ENCODE peak calls at places on chromosomes 4 and X, in six cellular contexts. N, K, I, A, L and U are unnamed samples.

GRCh38 chr4:182265881-182266280 is 22.7 kb downstream of the TENM3 start:
- DNase-seq in N (peak), K (no peak), I (no peak), A (no peak), L (no peak), U (no peak)

GRCh38 chr4:906311-907102 is 25.6 kb downstream of the GAK start:
- DNase-seq in N (no peak), K (no peak), I (no peak), A (no peak), L (no peak), U (no peak)

GRCh38 chr4:71184195-71184781 is 154.5 kb upstream of the SLC4A4 start:
- DNase-seq in N (peak), K (peak), I (peak), A (peak), L (no peak), U (peak)

GRCh38 chrX:34629572-34629971 is 27.5 kb downstream of the TMEM47 start:
- DNase-seq in N (no peak), K (no peak), I (no peak), A (no peak), L (no peak), U (no peak)

GRCh38 chrX:101483705-101484104 is 1.6 kb upstream of the ARMCX4 start:
- DNase-seq in N (peak), K (no peak), I (no peak), A (no peak), L (no peak), U (no peak)

GRCh38 chr4:118034061-118034785 is at the start of gene NDST3:
- DNase-seq in N (peak), K (peak), I (peak), A (peak), L (no peak), U (peak)

GRCh38 chr4:125679989-125680388 is 365.2 kb downstream of the FAT4 start:
- DNase-seq in N (no peak), K (no peak), I (no peak), A (no peak), L (no peak), U (no peak)

GRCh38 chrX:103513476-103514108 is 5.7 kb downstream of the RAB40A start:
- DNase-seq in N (no peak), K (no peak), I (no peak), A (no peak), L (no peak), U (no peak)

GRCh38 chr4:26032142-26032541 is 118.1 kb downstream of the SMIM20 start:
- DNase-seq in N (no peak), K (no peak), I (peak), A (no peak), L (no peak), U (peak)

GRCh38 chr4:26003072-26003471 is 89.1 kb downstream of the SMIM20 start:
- DNase-seq in N (no peak), K (no peak), I (no peak), A (no peak), L (no peak), U (no peak)

GRCh38 chrX:22163306-22163705 is 109.4 kb upstream of the CBLL2 start:
- DNase-seq in N (no peak), K (no peak), I (no peak), A (no peak), L (no peak), U (no peak)

GRCh38 chr4:52410971-52411370 is 248.1 kb downstream of the USP46 start:
- DNase-seq in N (no peak), K (no peak), I (no peak), A (no peak), L (no peak), U (no peak)

GRCh38 chr4:77695769-77696168 is 90.1 kb downstream of the CXCL13 start:
- DNase-seq in N (peak), K (no peak), I (peak), A (no peak), L (no peak), U (peak)
- H2BK120ac ChIP-seq in N (no peak), K (no peak), I (no peak), A (no peak), L (no peak), U (no peak)

GRCh38 chrX:15816886-15817285 is 26.6 kb downstream of the ZRSR2 start:
- DNase-seq in N (peak), K (peak), I (no peak), A (no peak), L (no peak), U (peak)

GRCh38 chrX:15814811-15815210 is 24.5 kb downstream of the ZRSR2 start:
- DNase-seq in N (no peak), K (no peak), I (no peak), A (no peak), L (no peak), U (no peak)

GRCh38 chrX:15815779-15816452 is 25.6 kb downstream of the ZRSR2 start:
- DNase-seq in N (peak), K (peak), I (peak), A (peak), L (no peak), U (peak)

GRCh38 chrX:15820106-15821073 is 30.1 kb downstream of the ZRSR2 start:
- DNase-seq in N (no peak), K (no peak), I (peak), A (no peak), L (no peak), U (peak)

GRCh38 chrX:15816453-15816838 is 26.2 kb downstream of the ZRSR2 start:
- DNase-seq in N (peak), K (no peak), I (peak), A (no peak), L (no peak), U (peak)
- H3K4ac ChIP-seq in N (no peak), K (no peak), I (no peak), A (no peak), L (no peak), U (no peak)

DNA sequence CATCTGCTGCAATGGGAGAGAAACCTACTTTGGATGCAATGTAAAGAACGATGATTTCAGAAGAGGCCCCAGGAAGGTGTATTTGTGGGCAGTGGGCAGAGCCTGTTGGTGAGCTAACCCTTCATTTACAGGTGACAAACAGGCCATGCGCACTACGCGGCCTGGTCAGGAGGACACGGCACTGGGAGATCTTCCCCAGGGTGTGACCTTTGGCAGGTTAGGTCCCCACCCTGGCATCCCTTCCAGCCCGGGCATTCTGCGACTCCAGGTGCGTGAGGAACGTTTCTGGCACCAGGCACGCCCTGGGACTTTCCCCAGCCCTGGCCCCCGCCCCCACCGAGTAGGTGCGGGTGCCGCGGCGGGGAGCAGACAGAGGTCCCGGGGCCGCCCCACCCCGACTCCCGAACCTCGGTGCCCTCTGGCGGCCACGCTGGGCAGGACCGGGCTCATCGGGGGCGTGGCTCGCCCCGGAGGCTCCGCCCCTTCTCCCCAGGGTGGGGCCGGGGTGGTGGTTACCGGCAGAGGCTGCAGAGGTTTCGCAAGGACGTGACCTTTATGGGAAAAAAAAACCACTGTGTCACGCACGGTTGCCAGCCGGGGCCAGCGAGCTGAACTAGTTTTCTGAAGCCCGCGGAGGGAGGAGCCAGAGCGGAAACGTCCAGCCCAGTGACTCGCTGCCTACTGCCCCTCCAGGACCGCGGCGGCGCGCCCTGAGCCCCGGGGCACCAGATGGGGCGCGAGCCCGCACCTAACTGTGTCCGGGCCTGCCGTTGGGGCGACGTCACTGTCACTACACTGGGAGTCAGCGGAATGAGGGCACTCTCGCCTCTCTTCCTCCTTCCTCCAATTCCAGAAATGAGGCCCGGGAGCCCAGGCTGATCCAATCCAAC is 5.0 kb upstream of the NYX start:
- DNase-seq in N (peak), K (peak), I (peak), A (peak), L (peak), U (peak)
- H2BK120ac ChIP-seq in N (no peak), K (no peak), I (peak), A (no peak), L (no peak), U (peak)

GRCh38 chrX:130098202-130098552 is 12.1 kb downstream of the ELF4 start:
- DNase-seq in N (no peak), K (no peak), I (no peak), A (no peak), L (no peak), U (no peak)
- H3K4ac ChIP-seq in N (no peak), K (no peak), I (no peak), A (no peak), L (no peak), U (no peak)

DNA sequence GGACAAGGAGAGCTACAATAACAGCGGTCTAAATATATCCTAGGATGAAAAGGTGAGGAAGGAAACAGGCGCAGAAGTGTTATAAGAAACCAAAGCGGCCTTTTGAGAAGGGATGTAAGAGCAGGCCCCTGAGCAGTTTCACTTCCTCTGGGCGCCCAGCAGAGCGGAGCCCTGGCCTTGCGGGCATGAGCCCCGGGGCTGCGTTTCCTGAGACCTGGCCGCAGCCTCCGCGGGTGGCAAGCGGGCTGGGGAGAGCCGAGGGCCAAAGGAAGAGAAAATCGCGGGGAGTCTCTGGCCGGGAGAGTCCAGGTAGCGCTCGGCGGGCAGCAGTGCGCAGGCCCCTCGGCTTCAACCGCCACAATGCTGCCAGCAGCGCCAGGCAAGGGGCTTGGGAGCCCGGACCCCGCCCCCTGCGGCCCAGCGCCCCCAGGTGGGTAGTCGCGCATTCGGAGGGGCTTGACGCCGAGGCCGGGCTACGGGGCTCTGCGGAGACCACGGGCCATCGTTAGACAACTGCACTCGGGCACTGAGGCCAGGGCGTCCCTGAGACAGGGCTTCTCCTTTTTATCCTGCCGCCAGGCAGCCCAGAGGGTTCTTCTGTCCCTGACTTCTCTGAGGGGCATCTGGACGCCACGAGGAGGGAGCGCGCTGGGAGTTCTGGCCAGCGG is at the start of gene BANK1:
- DNase-seq in N (peak), K (peak), I (peak), A (peak), L (peak), U (peak)
- H2BK120ac ChIP-seq in N (peak), K (no peak), I (no peak), A (peak), L (no peak), U (peak)

GRCh38 chr4:37958932-37959331 is 1.3 kb upstream of the PTTG2 start:
- DNase-seq in N (no peak), K (no peak), I (no peak), A (no peak), L (no peak), U (no peak)
- H3K4ac ChIP-seq in N (no peak), K (no peak), I (no peak), A (no peak), L (no peak), U (no peak)

DNA sequence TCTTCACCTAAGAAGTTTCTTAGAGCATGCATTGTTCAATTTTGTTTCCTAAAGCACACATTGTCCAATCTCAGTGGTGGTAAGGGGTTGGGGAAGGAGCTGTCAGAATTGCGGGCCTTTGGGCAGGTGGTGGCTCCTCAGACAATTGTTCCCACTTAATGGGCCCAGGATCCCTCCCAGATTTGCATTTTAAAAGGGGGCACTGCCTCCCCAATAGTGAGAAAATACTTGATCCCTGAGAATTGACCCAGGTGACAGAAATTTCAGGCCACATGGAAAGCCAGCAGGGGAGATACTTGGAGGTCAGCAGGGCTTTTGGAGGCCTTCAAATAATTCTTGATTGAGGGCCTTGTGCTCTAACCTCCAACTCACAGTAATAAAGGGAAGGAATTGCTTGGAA is 217.1 kb downstream of the ZNF674 start:
- DNase-seq in N (no peak), K (no peak), I (no peak), A (no peak), L (no peak), U (no peak)
- H2BK120ac ChIP-seq in N (peak), K (peak), I (no peak), A (no peak), L (no peak), U (no peak)